ENCODE peak calls at places on chromosomes 4 and X, in five cellular contexts. One of them, this sample, is unnamed.

GRCh38 chr4:7226464-7226863 is 34.1 kb downstream of the SORCS2 start:
- DNase-seq in cardiac muscle cell: no peak
- DNase-seq in esophagus squamous epithelium: no peak
- DNase-seq in sigmoid colon: no peak
- DNase-seq in right lobe of liver: no peak
- DNase-seq in this sample: no peak

GRCh38 chrX:119007189-119007770 is 32.9 kb downstream of the LONRF3 start:
- DNase-seq in cardiac muscle cell: no peak
- DNase-seq in esophagus squamous epithelium: no peak
- DNase-seq in sigmoid colon: no peak
- DNase-seq in right lobe of liver: no peak
- DNase-seq in this sample: no peak

GRCh38 chr4:109969909-109970308 is 57.2 kb downstream of the EGF start:
- DNase-seq in cardiac muscle cell: peak; percentile 14
- DNase-seq in esophagus squamous epithelium: no peak
- DNase-seq in sigmoid colon: no peak
- DNase-seq in right lobe of liver: no peak
- DNase-seq in this sample: no peak

GRCh38 chrX:104864296-104864695 is 298.3 kb downstream of the IL1RAPL2 start:
- DNase-seq in cardiac muscle cell: no peak
- DNase-seq in esophagus squamous epithelium: no peak
- DNase-seq in sigmoid colon: no peak
- DNase-seq in right lobe of liver: no peak
- DNase-seq in this sample: no peak

GRCh38 chr4:47510506-47511143 is 25.6 kb downstream of the ATP10D start:
- DNase-seq in cardiac muscle cell: peak; percentile 45
- DNase-seq in esophagus squamous epithelium: no peak
- DNase-seq in sigmoid colon: no peak
- DNase-seq in right lobe of liver: no peak
- DNase-seq in this sample: no peak

GRCh38 chr4:147586637-147587036 is 30.6 kb upstream of the TMEM184C start:
- DNase-seq in cardiac muscle cell: no peak
- DNase-seq in esophagus squamous epithelium: no peak
- DNase-seq in sigmoid colon: no peak
- DNase-seq in right lobe of liver: no peak
- DNase-seq in this sample: no peak

GRCh38 chr4:94582517-94582916 is 130.8 kb downstream of the PDLIM5 start:
- DNase-seq in cardiac muscle cell: peak; percentile 29
- DNase-seq in esophagus squamous epithelium: no peak
- DNase-seq in sigmoid colon: no peak
- DNase-seq in right lobe of liver: no peak
- DNase-seq in this sample: no peak

GRCh38 chr4:158350161-158350560 is 139.9 kb downstream of the TMEM144 start:
- DNase-seq in cardiac muscle cell: no peak
- DNase-seq in esophagus squamous epithelium: no peak
- DNase-seq in sigmoid colon: no peak
- DNase-seq in right lobe of liver: no peak
- DNase-seq in this sample: no peak

GRCh38 chr4:153197301-153197700 is 6.9 kb upstream of the TRIM2 start:
- DNase-seq in cardiac muscle cell: no peak
- DNase-seq in esophagus squamous epithelium: no peak
- DNase-seq in sigmoid colon: peak; percentile 18
- DNase-seq in right lobe of liver: no peak
- DNase-seq in this sample: no peak

GRCh38 chr4:183876268-183876934 is 28.7 kb upstream of the STOX2 start:
- DNase-seq in cardiac muscle cell: peak; percentile 93
- DNase-seq in esophagus squamous epithelium: no peak
- DNase-seq in sigmoid colon: peak; percentile 80
- DNase-seq in right lobe of liver: peak; percentile 53
- DNase-seq in this sample: peak; percentile 83

GRCh38 chr4:112361181-112361791 is 64.1 kb downstream of the ALPK1 start:
- DNase-seq in cardiac muscle cell: peak; percentile 23
- DNase-seq in esophagus squamous epithelium: no peak
- DNase-seq in sigmoid colon: no peak
- DNase-seq in right lobe of liver: no peak
- DNase-seq in this sample: no peak

GRCh38 chrX:131827935-131828334 is 195.2 kb upstream of the STK26 start:
- DNase-seq in cardiac muscle cell: peak; percentile 25
- DNase-seq in esophagus squamous epithelium: no peak
- DNase-seq in sigmoid colon: no peak
- DNase-seq in right lobe of liver: no peak
- DNase-seq in this sample: no peak

GRCh38 chr4:168999836-169000235 is 10.2 kb downstream of the CBR4 start:
- DNase-seq in cardiac muscle cell: no peak
- DNase-seq in esophagus squamous epithelium: no peak
- DNase-seq in sigmoid colon: no peak
- DNase-seq in right lobe of liver: no peak
- DNase-seq in this sample: no peak

GRCh38 chr4:99180367-99181169 is 36.5 kb upstream of the ADH4 start:
- DNase-seq in cardiac muscle cell: peak; percentile 78
- DNase-seq in esophagus squamous epithelium: no peak
- DNase-seq in sigmoid colon: peak; percentile 79
- DNase-seq in right lobe of liver: no peak
- DNase-seq in this sample: no peak

GRCh38 chrX:143306991-143307965 is 210.0 kb downstream of the SPANXN3 start:
- DNase-seq in cardiac muscle cell: no peak
- DNase-seq in esophagus squamous epithelium: no peak
- DNase-seq in sigmoid colon: no peak
- DNase-seq in right lobe of liver: no peak
- DNase-seq in this sample: no peak

GRCh38 chr4:121791481-121791880 is 9.6 kb upstream of the EXOSC9 start:
- DNase-seq in cardiac muscle cell: peak; percentile 41
- DNase-seq in esophagus squamous epithelium: no peak
- DNase-seq in sigmoid colon: no peak
- DNase-seq in right lobe of liver: no peak
- DNase-seq in this sample: no peak

GRCh38 chrX:6210230-6210629 is 18.4 kb downstream of the NLGN4X start:
- DNase-seq in cardiac muscle cell: no peak
- DNase-seq in esophagus squamous epithelium: no peak
- DNase-seq in sigmoid colon: no peak
- DNase-seq in right lobe of liver: no peak
- DNase-seq in this sample: no peak

GRCh38 chr4:124139044-124139443 is 573.5 kb downstream of the ANKRD50 start:
- DNase-seq in cardiac muscle cell: no peak
- DNase-seq in esophagus squamous epithelium: no peak
- DNase-seq in sigmoid colon: no peak
- DNase-seq in right lobe of liver: no peak
- DNase-seq in this sample: no peak

GRCh38 chrX:134936542-134936941 is 54.2 kb upstream of the SMIM10 start:
- DNase-seq in cardiac muscle cell: peak; percentile 60
- DNase-seq in esophagus squamous epithelium: no peak
- DNase-seq in sigmoid colon: no peak
- DNase-seq in right lobe of liver: no peak
- DNase-seq in this sample: no peak

GRCh38 chrX:47169726-47170515 is 23.7 kb upstream of the UBA1 start:
- DNase-seq in cardiac muscle cell: peak; percentile 84
- DNase-seq in esophagus squamous epithelium: no peak
- DNase-seq in sigmoid colon: no peak
- DNase-seq in right lobe of liver: no peak
- DNase-seq in this sample: peak; percentile 47

GRCh38 chrX:110966839-110967238 is 129.2 kb upstream of the PAK3 start:
- DNase-seq in cardiac muscle cell: peak; percentile 13
- DNase-seq in esophagus squamous epithelium: no peak
- DNase-seq in sigmoid colon: no peak
- DNase-seq in right lobe of liver: no peak
- DNase-seq in this sample: no peak

GRCh38 chr4:17490575-17491059 is 21.3 kb downstream of the QDPR start:
- DNase-seq in cardiac muscle cell: no peak
- DNase-seq in esophagus squamous epithelium: no peak
- DNase-seq in sigmoid colon: no peak
- DNase-seq in right lobe of liver: peak; percentile 61
- DNase-seq in this sample: no peak

GRCh38 chr4:163111588-163111987 is 55.1 kb downstream of the NAF1 start:
- DNase-seq in cardiac muscle cell: peak; percentile 46
- DNase-seq in esophagus squamous epithelium: no peak
- DNase-seq in sigmoid colon: no peak
- DNase-seq in right lobe of liver: no peak
- DNase-seq in this sample: no peak

GRCh38 chr4:86014599-86014998 is 345.3 kb downstream of the MAPK10 start:
- DNase-seq in cardiac muscle cell: peak; percentile 53
- DNase-seq in esophagus squamous epithelium: no peak
- DNase-seq in sigmoid colon: no peak
- DNase-seq in right lobe of liver: no peak
- DNase-seq in this sample: no peak

DNA sequence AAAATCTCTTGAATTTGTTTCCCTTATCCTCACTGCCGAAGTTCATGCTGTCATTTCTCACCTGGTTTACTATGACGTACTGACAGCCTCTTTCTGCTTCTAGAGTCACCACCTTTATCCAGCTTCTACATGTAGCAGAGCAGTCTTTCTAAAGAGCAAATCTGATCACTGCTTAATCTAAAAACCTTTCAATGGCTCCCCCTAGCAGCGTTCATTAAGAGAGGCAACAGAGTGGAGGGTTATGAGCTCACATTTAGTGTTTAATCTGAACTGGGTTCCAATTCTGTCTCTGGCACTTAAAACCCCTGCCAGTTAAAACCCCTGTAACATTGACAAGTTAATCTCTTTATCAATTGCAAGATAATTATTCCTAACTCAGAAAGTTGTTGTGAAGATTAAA is 4.4 kb downstream of the RBPJ start:
- DNase-seq in cardiac muscle cell: peak; percentile 50
- DNase-seq in esophagus squamous epithelium: no peak
- DNase-seq in sigmoid colon: no peak
- DNase-seq in right lobe of liver: no peak
- DNase-seq in this sample: no peak
- H3K4me3 ChIP-seq in cardiac muscle cell: no peak overlapping the region
- H3K4me3 ChIP-seq in esophagus squamous epithelium: no peak overlapping the region
- H3K4me3 ChIP-seq in sigmoid colon: no peak overlapping the region
- H3K4me3 ChIP-seq in right lobe of liver: no peak overlapping the region
- H3K4me3 ChIP-seq in this sample: no peak overlapping the region

DNA sequence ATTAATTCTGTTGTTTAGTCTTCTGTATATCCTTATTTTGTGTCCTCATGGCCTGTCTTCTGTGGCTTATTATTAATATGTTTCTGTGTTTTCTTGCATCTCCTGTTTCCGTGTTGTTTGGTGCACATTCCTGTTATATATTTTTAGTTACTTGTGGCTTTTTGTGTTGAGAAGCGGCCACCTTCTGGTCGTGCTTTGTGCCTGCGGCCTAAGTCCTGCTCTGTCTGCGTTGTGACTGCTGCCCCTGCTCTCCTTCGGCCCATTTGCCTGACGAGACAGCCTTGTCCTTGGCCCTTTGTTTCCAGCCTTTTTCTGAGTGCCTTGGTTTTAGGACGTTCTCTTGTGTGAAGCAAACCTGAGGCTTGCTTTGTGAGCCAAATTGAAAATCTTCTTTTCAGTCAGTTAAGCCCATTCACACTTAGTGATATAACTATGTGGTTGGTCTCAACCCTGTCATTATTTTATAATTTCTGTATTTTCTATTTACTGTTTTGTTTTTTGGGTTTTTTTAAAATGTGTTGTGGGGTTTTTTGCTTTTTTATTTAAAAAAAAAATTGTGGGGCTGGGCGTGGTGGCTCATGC is 43.8 kb downstream of the TNIP2 start:
- DNase-seq in cardiac muscle cell: peak; percentile 12
- DNase-seq in esophagus squamous epithelium: no peak
- DNase-seq in sigmoid colon: peak; percentile 33
- DNase-seq in right lobe of liver: no peak
- DNase-seq in this sample: no peak
- H3K36me3 ChIP-seq in cardiac muscle cell: peaks cover 23% of the 10 kb centered on the region
- H3K36me3 ChIP-seq in esophagus squamous epithelium: peaks cover 15% of the 10 kb centered on the region
- H3K36me3 ChIP-seq in sigmoid colon: peaks cover 36% of the 10 kb centered on the region
- H3K36me3 ChIP-seq in right lobe of liver: peaks cover 15% of the 10 kb centered on the region
- H3K36me3 ChIP-seq in this sample: peaks cover 34% of the 10 kb centered on the region

GRCh38 chr4:53899544-53900274 is 164.7 kb downstream of the CHIC2 start:
- DNase-seq in cardiac muscle cell: peak; percentile 94
- DNase-seq in esophagus squamous epithelium: no peak
- DNase-seq in sigmoid colon: no peak
- DNase-seq in right lobe of liver: no peak
- DNase-seq in this sample: no peak
- H3K4me3 ChIP-seq in cardiac muscle cell: no peak overlapping the region
- H3K4me3 ChIP-seq in esophagus squamous epithelium: no peak overlapping the region
- H3K4me3 ChIP-seq in sigmoid colon: no peak overlapping the region
- H3K4me3 ChIP-seq in right lobe of liver: no peak overlapping the region
- H3K4me3 ChIP-seq in this sample: no peak overlapping the region

GRCh38 chr4:142324572-142324971 is 521.5 kb downstream of the INPP4B start:
- DNase-seq in cardiac muscle cell: no peak
- DNase-seq in esophagus squamous epithelium: no peak
- DNase-seq in sigmoid colon: no peak
- DNase-seq in right lobe of liver: no peak
- DNase-seq in this sample: no peak
- H3K36me3 ChIP-seq in cardiac muscle cell: no peaks in the 10 kb centered on the region
- H3K36me3 ChIP-seq in esophagus squamous epithelium: no peaks in the 10 kb centered on the region
- H3K36me3 ChIP-seq in sigmoid colon: no peaks in the 10 kb centered on the region
- H3K36me3 ChIP-seq in right lobe of liver: no peaks in the 10 kb centered on the region
- H3K36me3 ChIP-seq in this sample: no peaks in the 10 kb centered on the region